ENCODE peak calls at places on chromosomes 2 and 18, in seven cellular contexts. G is upper lobe of right lung, L is AG10803, T is fibroblast of pulmonary artery, Q is hepatocyte, K is neural crest cell, U is psoas muscle. B is an unnamed sample.

GRCh38 chr18:8717011-8717770 is 11.8 kb downstream of the MTCL1 start:
- DNase-seq in G (no peak), L (no peak), T (no peak), Q (no peak), K (no peak), U (no peak), B (no peak)

GRCh38 chr2:191351921-191352320 is 106.7 kb downstream of the MYO1B start:
- DNase-seq in G (no peak), L (peak), T (peak), Q (no peak), K (no peak), U (no peak), B (no peak)

GRCh38 chr2:25230128-25230527 is 61.7 kb upstream of the POMC start:
- DNase-seq in G (no peak), L (no peak), T (no peak), Q (no peak), K (no peak), U (no peak), B (no peak)

GRCh38 chr2:187372213-187372612 is 75.8 kb downstream of the CALCRL start:
- DNase-seq in G (no peak), L (no peak), T (peak), Q (no peak), K (no peak), U (no peak), B (no peak)

GRCh38 chr2:1791670-1792069 is 47.4 kb upstream of the PXDN start:
- DNase-seq in G (no peak), L (peak), T (no peak), Q (no peak), K (no peak), U (no peak), B (no peak)

GRCh38 chr2:133818661-133819060 is 250.4 kb upstream of the NCKAP5 start:
- DNase-seq in G (no peak), L (no peak), T (no peak), Q (no peak), K (no peak), U (no peak), B (no peak)

GRCh38 chr2:73023497-73023896 is 48.0 kb downstream of the SFXN5 start:
- DNase-seq in G (no peak), L (no peak), T (no peak), Q (no peak), K (no peak), U (no peak), B (no peak)

GRCh38 chr2:213766465-213766891 is 482.2 kb downstream of the SPAG16 start:
- DNase-seq in G (no peak), L (peak), T (no peak), Q (peak), K (no peak), U (no peak), B (peak)

GRCh38 chr2:68537872-68538271 is 70.5 kb downstream of the APLF start:
- DNase-seq in G (no peak), L (peak), T (no peak), Q (no peak), K (no peak), U (no peak), B (no peak)

GRCh38 chr18:80034852-80035406 is 695 bp downstream of the RBFA start:
- DNase-seq in G (no peak), L (no peak), T (peak), Q (no peak), K (no peak), U (no peak), B (no peak)
- TF ChIP-seq CTCF in G (no peak), L (no peak), T (no peak), Q (no peak), K (peak), U (no peak), B (no peak)

GRCh38 chr2:65350714-65351113 is 81.7 kb downstream of the SPRED2 start:
- DNase-seq in G (no peak), L (no peak), T (no peak), Q (no peak), K (no peak), U (no peak), B (peak)
- TF ChIP-seq CTCF in G (peak), L (peak), T (peak), Q (peak), K (peak), U (no peak), B (peak)

GRCh38 chr18:77993188-77993981 is 743.7 kb downstream of the GALR1 start:
- DNase-seq in G (no peak), L (no peak), T (no peak), Q (no peak), K (no peak), U (no peak), B (no peak)
- TF ChIP-seq CTCF in G (no peak), L (no peak), T (no peak), Q (no peak), K (no peak), U (no peak), B (no peak)

GRCh38 chr2:218386505-218387368 is 4.7 kb downstream of the SLC11A1 start:
- DNase-seq in G (no peak), L (no peak), T (no peak), Q (peak), K (no peak), U (no peak), B (no peak)

GRCh38 chr2:218387369-218388194 is 5.5 kb downstream of the SLC11A1 start:
- DNase-seq in G (peak), L (no peak), T (peak), Q (peak), K (no peak), U (peak), B (peak)

GRCh38 chr2:218391202-218391601 is 8.5 kb upstream of the CTDSP1 start:
- DNase-seq in G (peak), L (no peak), T (no peak), Q (peak), K (no peak), U (no peak), B (no peak)

GRCh38 chr2:218392459-218392858 is 7.2 kb upstream of the CTDSP1 start:
- DNase-seq in G (no peak), L (no peak), T (no peak), Q (no peak), K (no peak), U (no peak), B (no peak)

GRCh38 chr2:218389333-218390150 is 7.5 kb downstream of the SLC11A1 start:
- DNase-seq in G (no peak), L (no peak), T (no peak), Q (peak), K (no peak), U (no peak), B (no peak)
- TF ChIP-seq CTCF in G (no peak), L (no peak), T (no peak), Q (no peak), K (no peak), U (no peak), B (no peak)